ENCODE peak calls at places on chromosomes 7 and 10, in four cellular contexts. D is IMR-90, V is K562, Q is GM12878. E is an unnamed sample.

GRCh38 chr7:7201583-7202374 is 19.4 kb downstream of the C1GALT1 start:
- DNase-seq in V (no peak), Q (peak), D (no peak), E (no peak)

GRCh38 chr10:54961040-54961439 is 160.0 kb upstream of the PCDH15 start:
- DNase-seq in Q (no peak), D (no peak), V (no peak), E (no peak)

GRCh38 chr7:25846722-25847121 is 305.3 kb upstream of the NFE2L3 start:
- DNase-seq in Q (no peak), D (peak), V (peak), E (peak)

GRCh38 chr7:696426-697258 is 29.9 kb upstream of the DNAAF5 start:
- DNase-seq in D (no peak), Q (no peak), V (no peak), E (peak)

GRCh38 chr10:75547391-75548298 is 116.2 kb downstream of the LRMDA start:
- DNase-seq in Q (peak), D (peak), V (no peak), E (no peak)

GRCh38 chr10:77290528-77291155 is 347.0 kb downstream of the KCNMA1 start:
- DNase-seq in V (no peak), D (peak), Q (no peak), E (no peak)

GRCh38 chr7:157432957-157433576 is 96.3 kb downstream of the DNAJB6 start:
- DNase-seq in Q (no peak), D (peak), V (peak), E (peak)

GRCh38 chr7:158124671-158125079 is 462.9 kb downstream of the PTPRN2 start:
- DNase-seq in Q (no peak), V (no peak), D (no peak), E (no peak)

GRCh38 chr10:132398566-132398991 is 1.6 kb downstream of the PWWP2B start:
- DNase-seq in V (no peak), Q (no peak), D (no peak), E (no peak)

GRCh38 chr7:95662987-95663386 is 66.7 kb upstream of the PDK4 start:
- DNase-seq in D (no peak), V (no peak), Q (no peak), E (no peak)

GRCh38 chr10:77555591-77556212 is 81.9 kb downstream of the KCNMA1 start:
- DNase-seq in Q (no peak), V (no peak), D (peak), E (no peak)

GRCh38 chr7:50696810-50697582 is 85.7 kb downstream of the GRB10 start:
- DNase-seq in Q (no peak), V (peak), D (no peak), E (peak)

GRCh38 chr7:143407296-143408246 is 1.1 kb downstream of the EPHA1 start:
- DNase-seq in Q (no peak), V (no peak), D (no peak), E (no peak)

GRCh38 chr10:30346135-30346534 is 2.9 kb downstream of the MTPAP start:
- DNase-seq in D (no peak), Q (no peak), V (peak), E (no peak)

GRCh38 chr10:95519132-95519487 is 42.1 kb downstream of the SORBS1 start:
- DNase-seq in D (no peak), V (no peak), Q (no peak), E (no peak)

GRCh38 chr7:12391922-12392615 is 11.6 kb downstream of the VWDE start:
- DNase-seq in D (no peak), V (no peak), Q (no peak), E (no peak)

GRCh38 chr10:110358869-110359629 is 54.3 kb upstream of the SMNDC1 start:
- DNase-seq in Q (no peak), D (no peak), V (no peak), E (no peak)

GRCh38 chr7:27740449-27741086 is 606 bp downstream of the TAX1BP1 start:
- DNase-seq in D (peak), V (peak), Q (peak), E (peak)

GRCh38 chr7:128672927-128673517 is 930 bp downstream of the GARIN1A start:
- DNase-seq in D (peak), V (peak), Q (no peak), E (peak)

GRCh38 chr10:32210306-32211045 is 136.5 kb downstream of the EPC1 start:
- DNase-seq in V (peak), Q (no peak), D (peak), E (peak)

GRCh38 chr7:111364413-111364812 is 197.9 kb downstream of the IMMP2L start:
- DNase-seq in Q (no peak), V (no peak), D (peak), E (no peak)

GRCh38 chr7:105985821-105986220 is 22.8 kb downstream of the CDHR3 start:
- DNase-seq in D (no peak), V (no peak), Q (no peak), E (no peak)

GRCh38 chr7:42045961-42046360 is 191.0 kb downstream of the GLI3 start:
- DNase-seq in D (no peak), Q (no peak), V (no peak), E (no peak)

GRCh38 chr7:79091011-79091410 is 362.5 kb downstream of the MAGI2 start:
- DNase-seq in V (no peak), D (no peak), Q (no peak), E (no peak)

GRCh38 chr7:79096361-79096805 is 357.1 kb downstream of the MAGI2 start:
- DNase-seq in V (no peak), D (peak), Q (no peak), E (peak)

GRCh38 chr7:79093421-79093820 is 360.0 kb downstream of the MAGI2 start:
- DNase-seq in Q (no peak), D (no peak), V (no peak), E (no peak)

GRCh38 chr7:79090543-79090942 is 362.9 kb downstream of the MAGI2 start:
- DNase-seq in Q (no peak), V (no peak), D (peak), E (peak)

DNA sequence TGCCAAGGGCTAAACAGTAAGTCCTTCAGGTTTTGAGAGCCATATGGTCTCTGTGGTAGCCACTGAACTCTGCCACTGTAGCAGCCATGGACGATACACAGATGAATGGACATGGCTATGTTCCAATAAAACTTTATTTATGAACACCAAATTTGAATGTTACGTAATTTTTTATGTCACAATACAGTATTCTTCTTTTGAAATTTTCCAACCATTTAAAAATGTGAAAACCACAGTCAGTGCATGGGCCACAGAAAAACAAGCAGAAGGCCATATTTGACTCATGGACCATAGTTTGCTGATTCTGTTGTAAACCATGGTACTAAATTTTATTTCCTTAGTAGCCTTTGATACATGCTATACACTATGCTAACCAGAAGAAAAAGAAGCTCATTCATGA is 361.8 kb downstream of the MAGI2 start:
- DNase-seq in D (peak), V (no peak), Q (no peak), E (no peak)
- TF ChIP-seq FOS in D (no peak), V (no peak), Q (no peak), E (no peak)

GRCh38 chr7:84603545-84603944 is 409.0 kb upstream of the SEMA3A start:
- DNase-seq in D (no peak), Q (no peak), V (no peak), E (no peak)
- TF ChIP-seq FOS in D (no peak), Q (no peak), V (no peak), E (no peak)

DNA sequence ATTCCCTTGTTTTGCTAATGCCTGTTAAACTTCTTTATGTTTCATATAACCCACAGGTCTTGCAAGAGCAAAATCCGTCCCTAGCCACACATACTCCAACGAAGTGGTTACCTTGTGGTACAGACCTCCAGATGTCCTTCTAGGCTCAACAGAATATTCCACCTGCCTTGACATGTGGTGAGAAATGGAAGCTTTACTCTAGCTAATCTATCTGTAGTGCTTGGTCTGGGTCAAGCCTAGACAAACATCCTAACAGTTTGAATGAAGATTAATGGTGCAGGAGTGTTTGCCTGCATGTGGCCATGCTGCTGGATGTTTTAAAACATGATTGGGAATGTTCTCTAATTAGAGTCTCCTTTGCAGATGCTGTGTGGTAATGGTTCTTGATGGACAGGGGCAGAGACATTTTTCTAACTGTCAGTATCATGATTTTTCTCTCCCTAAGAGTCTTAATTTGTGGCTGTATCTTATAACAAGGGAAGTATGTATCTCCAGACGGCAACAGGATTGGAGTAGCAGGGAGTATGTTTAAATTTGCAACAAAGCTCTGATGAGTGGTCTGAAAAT is 308.5 kb upstream of the FZD1 start:
- DNase-seq in D (no peak), V (no peak), Q (no peak), E (no peak)
- TF ChIP-seq FOS in D (no peak), V (no peak), Q (no peak), E (no peak)

GRCh38 chr10:70368774-70369482 is 13.5 kb downstream of the LRRC20 start:
- DNase-seq in D (no peak), Q (no peak), V (peak), E (no peak)
- TF ChIP-seq FOS in D (no peak), Q (no peak), V (no peak), E (no peak)

GRCh38 chr7:113004726-113005454 is 81.7 kb downstream of the GPR85 start:
- DNase-seq in D (no peak), Q (no peak), V (peak), E (no peak)
- TF ChIP-seq FOS in D (no peak), Q (no peak), V (no peak), E (no peak)

GRCh38 chr10:130016095-130016494 is 52.0 kb upstream of the EBF3 start:
- DNase-seq in V (no peak), D (no peak), Q (no peak), E (no peak)

GRCh38 chr10:130014734-130015695 is 50.9 kb upstream of the EBF3 start:
- DNase-seq in D (no peak), V (no peak), Q (no peak), E (no peak)

GRCh38 chr10:130012129-130012528 is 48.1 kb upstream of the EBF3 start:
- DNase-seq in V (no peak), Q (no peak), D (no peak), E (no peak)

GRCh38 chr10:130013263-130013937 is 49.3 kb upstream of the EBF3 start:
- DNase-seq in Q (no peak), D (no peak), V (no peak), E (no peak)

GRCh38 chr10:130013938-130014733 is 50.1 kb upstream of the EBF3 start:
- DNase-seq in V (no peak), Q (no peak), D (no peak), E (no peak)
- TF ChIP-seq FOS in V (no peak), Q (no peak), D (no peak), E (no peak)

DNA sequence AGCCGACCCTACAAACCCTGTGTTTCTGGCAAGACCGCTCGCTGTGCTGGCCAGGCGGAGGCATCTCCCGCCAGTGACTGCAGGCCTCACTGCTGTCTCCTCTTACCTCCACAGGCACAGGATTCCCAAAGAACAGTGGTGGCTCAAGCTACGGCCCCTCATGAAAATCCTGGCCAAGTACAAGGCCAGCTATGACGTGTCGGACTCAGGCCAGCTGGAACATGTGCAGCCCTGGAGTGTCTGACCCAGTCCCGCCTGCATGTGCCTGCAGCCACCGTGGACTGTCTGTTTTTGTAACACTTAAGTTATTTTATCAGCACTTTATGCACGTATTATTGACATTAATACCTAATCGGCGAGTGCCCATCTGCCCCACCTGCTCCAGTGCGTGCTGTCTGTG is 36.2 kb downstream of the PITRM1 start:
- DNase-seq in D (peak), V (no peak), Q (no peak), E (no peak)
- TF ChIP-seq FOS in D (no peak), V (no peak), Q (no peak), E (no peak)

DNA sequence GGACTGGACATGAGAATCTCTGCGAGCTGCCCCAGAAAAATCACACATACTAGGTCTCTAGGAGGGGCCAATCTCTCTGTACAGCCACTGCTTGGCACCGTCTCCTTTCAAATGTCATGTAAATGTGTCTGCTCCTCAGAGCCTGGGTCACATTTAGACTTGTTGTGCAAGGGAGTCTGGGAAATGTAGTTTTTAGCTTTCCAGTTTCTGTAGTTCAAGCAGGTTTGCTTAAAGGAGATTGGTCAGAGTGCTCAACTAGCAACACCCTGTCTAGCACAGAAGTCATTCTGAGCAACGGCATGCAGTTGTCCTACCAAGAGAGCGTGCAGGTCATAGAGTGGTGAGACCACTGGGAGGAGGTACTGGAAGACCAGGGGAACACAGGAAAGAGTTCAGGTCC is 60.1 kb downstream of the CHN2 start:
- DNase-seq in V (no peak), D (no peak), Q (no peak), E (no peak)
- TF ChIP-seq FOS in V (no peak), D (no peak), Q (no peak), E (no peak)

E was measured in endothelial cell of umbilical vein.